ENCODE peak calls at places on chromosomes 6 and 20, in five cellular contexts. One of them, this sample, is unnamed.

GRCh38 chr20:56788671-56789610 is 159.8 kb downstream of the TFAP2C start:
- DNase-seq in foreskin fibroblast: peak; percentile 59
- DNase-seq in nucleus accumbens: no peak
- DNase-seq in pulmonary artery endothelial cell: no peak
- DNase-seq in stimulated activated CD4-positive, alpha-beta T cell treated with anti-CD3 and anti-CD28 coated beads, Interleukin-2, amount 100 ng/mL, for 24 hours: no peak
- DNase-seq in this sample: no peak

GRCh38 chr6:117681321-117681720 is 6.1 kb downstream of the NUS1 start:
- DNase-seq in nucleus accumbens: no peak
- DNase-seq in pulmonary artery endothelial cell: peak; percentile 20
- DNase-seq in foreskin fibroblast: no peak
- DNase-seq in stimulated activated CD4-positive, alpha-beta T cell treated with anti-CD3 and anti-CD28 coated beads, Interleukin-2, amount 100 ng/mL, for 24 hours: no peak
- DNase-seq in this sample: no peak

GRCh38 chr6:109118337-109118736 is 23.0 kb downstream of the CEP57L1 start:
- DNase-seq in foreskin fibroblast: no peak
- DNase-seq in pulmonary artery endothelial cell: no peak
- DNase-seq in stimulated activated CD4-positive, alpha-beta T cell treated with anti-CD3 and anti-CD28 coated beads, Interleukin-2, amount 100 ng/mL, for 24 hours: no peak
- DNase-seq in nucleus accumbens: no peak
- DNase-seq in this sample: no peak

GRCh38 chr20:4064118-4064962 is 49.0 kb upstream of the RNF24 start:
- DNase-seq in foreskin fibroblast: peak; percentile 97
- DNase-seq in nucleus accumbens: peak; percentile 46
- DNase-seq in pulmonary artery endothelial cell: peak; percentile 78
- DNase-seq in stimulated activated CD4-positive, alpha-beta T cell treated with anti-CD3 and anti-CD28 coated beads, Interleukin-2, amount 100 ng/mL, for 24 hours: no peak
- DNase-seq in this sample: peak; percentile 89

GRCh38 chr6:169189227-169189626 is 64.4 kb downstream of the THBS2 start:
- DNase-seq in pulmonary artery endothelial cell: no peak
- DNase-seq in foreskin fibroblast: no peak
- DNase-seq in nucleus accumbens: no peak
- DNase-seq in stimulated activated CD4-positive, alpha-beta T cell treated with anti-CD3 and anti-CD28 coated beads, Interleukin-2, amount 100 ng/mL, for 24 hours: no peak
- DNase-seq in this sample: no peak

GRCh38 chr20:23652371-23652770 is 14.6 kb upstream of the CST3 start:
- DNase-seq in foreskin fibroblast: no peak
- DNase-seq in pulmonary artery endothelial cell: no peak
- DNase-seq in nucleus accumbens: no peak
- DNase-seq in stimulated activated CD4-positive, alpha-beta T cell treated with anti-CD3 and anti-CD28 coated beads, Interleukin-2, amount 100 ng/mL, for 24 hours: no peak
- DNase-seq in this sample: no peak

GRCh38 chr6:156485145-156485544 is 292.0 kb upstream of the ARID1B start:
- DNase-seq in stimulated activated CD4-positive, alpha-beta T cell treated with anti-CD3 and anti-CD28 coated beads, Interleukin-2, amount 100 ng/mL, for 24 hours: no peak
- DNase-seq in nucleus accumbens: no peak
- DNase-seq in foreskin fibroblast: no peak
- DNase-seq in pulmonary artery endothelial cell: no peak
- DNase-seq in this sample: no peak

GRCh38 chr6:77834591-77834996 is 181.8 kb downstream of the MEI4 start:
- DNase-seq in foreskin fibroblast: no peak
- DNase-seq in stimulated activated CD4-positive, alpha-beta T cell treated with anti-CD3 and anti-CD28 coated beads, Interleukin-2, amount 100 ng/mL, for 24 hours: no peak
- DNase-seq in pulmonary artery endothelial cell: no peak
- DNase-seq in nucleus accumbens: no peak
- DNase-seq in this sample: no peak

GRCh38 chr6:67199425-67199824 is 1435.7 kb upstream of the ADGRB3 start:
- DNase-seq in foreskin fibroblast: no peak
- DNase-seq in pulmonary artery endothelial cell: no peak
- DNase-seq in stimulated activated CD4-positive, alpha-beta T cell treated with anti-CD3 and anti-CD28 coated beads, Interleukin-2, amount 100 ng/mL, for 24 hours: no peak
- DNase-seq in nucleus accumbens: no peak
- DNase-seq in this sample: no peak

GRCh38 chr6:27332692-27333641 is 20.9 kb upstream of the POM121L2 start:
- DNase-seq in foreskin fibroblast: peak; percentile 41
- DNase-seq in nucleus accumbens: no peak
- DNase-seq in pulmonary artery endothelial cell: no peak
- DNase-seq in stimulated activated CD4-positive, alpha-beta T cell treated with anti-CD3 and anti-CD28 coated beads, Interleukin-2, amount 100 ng/mL, for 24 hours: peak; percentile 47
- DNase-seq in this sample: peak; percentile 3

GRCh38 chr6:156662025-156662445 is 115.1 kb upstream of the ARID1B start:
- DNase-seq in stimulated activated CD4-positive, alpha-beta T cell treated with anti-CD3 and anti-CD28 coated beads, Interleukin-2, amount 100 ng/mL, for 24 hours: no peak
- DNase-seq in pulmonary artery endothelial cell: no peak
- DNase-seq in foreskin fibroblast: peak; percentile 13
- DNase-seq in nucleus accumbens: no peak
- DNase-seq in this sample: peak; percentile 45

GRCh38 chr20:33852971-33853813 is 42.0 kb downstream of the CHMP4B start:
- DNase-seq in pulmonary artery endothelial cell: no peak
- DNase-seq in stimulated activated CD4-positive, alpha-beta T cell treated with anti-CD3 and anti-CD28 coated beads, Interleukin-2, amount 100 ng/mL, for 24 hours: no peak
- DNase-seq in nucleus accumbens: no peak
- DNase-seq in foreskin fibroblast: no peak
- DNase-seq in this sample: no peak

GRCh38 chr6:129302671-129303070 is 407.3 kb downstream of the ARHGAP18 start:
- DNase-seq in nucleus accumbens: no peak
- DNase-seq in stimulated activated CD4-positive, alpha-beta T cell treated with anti-CD3 and anti-CD28 coated beads, Interleukin-2, amount 100 ng/mL, for 24 hours: no peak
- DNase-seq in foreskin fibroblast: no peak
- DNase-seq in pulmonary artery endothelial cell: no peak
- DNase-seq in this sample: no peak

GRCh38 chr6:47300417-47300816 is 9.3 kb downstream of the TNFRSF21 start:
- DNase-seq in pulmonary artery endothelial cell: no peak
- DNase-seq in nucleus accumbens: no peak
- DNase-seq in stimulated activated CD4-positive, alpha-beta T cell treated with anti-CD3 and anti-CD28 coated beads, Interleukin-2, amount 100 ng/mL, for 24 hours: no peak
- DNase-seq in foreskin fibroblast: no peak
- DNase-seq in this sample: no peak

GRCh38 chr6:42877695-42878094 is 1.7 kb upstream of the RPL7L1 start:
- DNase-seq in nucleus accumbens: no peak
- DNase-seq in stimulated activated CD4-positive, alpha-beta T cell treated with anti-CD3 and anti-CD28 coated beads, Interleukin-2, amount 100 ng/mL, for 24 hours: no peak
- DNase-seq in pulmonary artery endothelial cell: no peak
- DNase-seq in foreskin fibroblast: no peak
- DNase-seq in this sample: no peak

GRCh38 chr20:46087161-46087560 is 2.6 kb downstream of the NCOA5 start:
- DNase-seq in nucleus accumbens: no peak
- DNase-seq in stimulated activated CD4-positive, alpha-beta T cell treated with anti-CD3 and anti-CD28 coated beads, Interleukin-2, amount 100 ng/mL, for 24 hours: no peak
- DNase-seq in foreskin fibroblast: no peak
- DNase-seq in pulmonary artery endothelial cell: no peak
- DNase-seq in this sample: no peak

GRCh38 chr6:166720859-166721258 is 93.8 kb upstream of the RPS6KA2 start:
- DNase-seq in foreskin fibroblast: no peak
- DNase-seq in nucleus accumbens: no peak
- DNase-seq in stimulated activated CD4-positive, alpha-beta T cell treated with anti-CD3 and anti-CD28 coated beads, Interleukin-2, amount 100 ng/mL, for 24 hours: no peak
- DNase-seq in pulmonary artery endothelial cell: no peak
- DNase-seq in this sample: no peak

GRCh38 chr20:25205277-25206062 is 10.0 kb downstream of the ENTPD6 start:
- DNase-seq in nucleus accumbens: no peak
- DNase-seq in foreskin fibroblast: no peak
- DNase-seq in pulmonary artery endothelial cell: no peak
- DNase-seq in stimulated activated CD4-positive, alpha-beta T cell treated with anti-CD3 and anti-CD28 coated beads, Interleukin-2, amount 100 ng/mL, for 24 hours: peak; percentile 8
- DNase-seq in this sample: no peak

GRCh38 chr20:4545526-4545925 is 176.2 kb upstream of the PRND start:
- DNase-seq in nucleus accumbens: no peak
- DNase-seq in pulmonary artery endothelial cell: no peak
- DNase-seq in foreskin fibroblast: no peak
- DNase-seq in stimulated activated CD4-positive, alpha-beta T cell treated with anti-CD3 and anti-CD28 coated beads, Interleukin-2, amount 100 ng/mL, for 24 hours: no peak
- DNase-seq in this sample: no peak

This sample was measured in smooth muscle cell of the brain vasculature.